ENCODE peak calls at places on chromosomes 5 and 9, in five cellular contexts. One of them, this sample, is unnamed.

GRCh38 chr9:70043285-70043684 is 363 bp upstream of the MAMDC2 start:
- DNase-seq in pancreas: no peak
- DNase-seq in coronary artery: no peak
- DNase-seq in HepG2: no peak
- DNase-seq in sigmoid colon: no peak
- DNase-seq in this sample: peak; percentile 18

GRCh38 chr5:155001523-155001922 is 12.0 kb upstream of the KIF4B start:
- DNase-seq in sigmoid colon: no peak
- DNase-seq in pancreas: no peak
- DNase-seq in HepG2: no peak
- DNase-seq in coronary artery: no peak
- DNase-seq in this sample: no peak

GRCh38 chr9:124120272-124120671 is 108.7 kb downstream of the LHX2 start:
- DNase-seq in pancreas: no peak
- DNase-seq in sigmoid colon: no peak
- DNase-seq in HepG2: no peak
- DNase-seq in coronary artery: no peak
- DNase-seq in this sample: no peak

GRCh38 chr5:157046041-157046440 is 12.9 kb downstream of the HAVCR1 start:
- DNase-seq in HepG2: peak; percentile 59
- DNase-seq in sigmoid colon: no peak
- DNase-seq in coronary artery: no peak
- DNase-seq in pancreas: peak; percentile 12
- DNase-seq in this sample: peak; percentile 32

GRCh38 chr5:43485406-43485805 is 1.7 kb upstream of the TMEM267 start:
- DNase-seq in coronary artery: no peak
- DNase-seq in pancreas: no peak
- DNase-seq in sigmoid colon: no peak
- DNase-seq in HepG2: peak; percentile 2
- DNase-seq in this sample: no peak

GRCh38 chr5:80755634-80756033 is 100.9 kb upstream of the DHFR start:
- DNase-seq in sigmoid colon: no peak
- DNase-seq in coronary artery: no peak
- DNase-seq in HepG2: no peak
- DNase-seq in pancreas: no peak
- DNase-seq in this sample: peak; percentile 20

GRCh38 chr5:149177911-149178565 is 36.7 kb downstream of the ABLIM3 start:
- DNase-seq in HepG2: no peak
- DNase-seq in pancreas: no peak
- DNase-seq in sigmoid colon: no peak
- DNase-seq in coronary artery: no peak
- DNase-seq in this sample: no peak

GRCh38 chr5:154134499-154134898 is 56.0 kb upstream of the GALNT10 start:
- DNase-seq in coronary artery: no peak
- DNase-seq in sigmoid colon: no peak
- DNase-seq in pancreas: no peak
- DNase-seq in HepG2: no peak
- DNase-seq in this sample: no peak

GRCh38 chr9:108057421-108058136 is 568.0 kb upstream of the KLF4 start:
- DNase-seq in pancreas: no peak
- DNase-seq in coronary artery: no peak
- DNase-seq in sigmoid colon: peak; percentile 81
- DNase-seq in HepG2: no peak
- DNase-seq in this sample: peak; percentile 13

GRCh38 chr9:26744362-26744965 is 148.1 kb downstream of the CAAP1 start:
- DNase-seq in HepG2: peak; percentile 14
- DNase-seq in sigmoid colon: no peak
- DNase-seq in coronary artery: no peak
- DNase-seq in pancreas: no peak
- DNase-seq in this sample: no peak

GRCh38 chr9:75083188-75083976 is 4.6 kb downstream of the NMRK1 start:
- DNase-seq in sigmoid colon: no peak
- DNase-seq in pancreas: peak; percentile 44
- DNase-seq in HepG2: peak; percentile 74
- DNase-seq in coronary artery: no peak
- DNase-seq in this sample: no peak

GRCh38 chr5:14580037-14581034 is 1.3 kb upstream of the OTULINL start:
- DNase-seq in HepG2: no peak
- DNase-seq in sigmoid colon: no peak
- DNase-seq in coronary artery: no peak
- DNase-seq in pancreas: no peak
- DNase-seq in this sample: peak; percentile 34
- H3K4me3 ChIP-seq in HepG2: no peak overlapping the region
- H3K4me3 ChIP-seq in sigmoid colon: no peak overlapping the region
- H3K4me3 ChIP-seq in coronary artery: peak overlapping the region; percentile 94
- H3K4me3 ChIP-seq in pancreas: no peak overlapping the region
- H3K4me3 ChIP-seq in this sample: peak overlapping the region; percentile 73

DNA sequence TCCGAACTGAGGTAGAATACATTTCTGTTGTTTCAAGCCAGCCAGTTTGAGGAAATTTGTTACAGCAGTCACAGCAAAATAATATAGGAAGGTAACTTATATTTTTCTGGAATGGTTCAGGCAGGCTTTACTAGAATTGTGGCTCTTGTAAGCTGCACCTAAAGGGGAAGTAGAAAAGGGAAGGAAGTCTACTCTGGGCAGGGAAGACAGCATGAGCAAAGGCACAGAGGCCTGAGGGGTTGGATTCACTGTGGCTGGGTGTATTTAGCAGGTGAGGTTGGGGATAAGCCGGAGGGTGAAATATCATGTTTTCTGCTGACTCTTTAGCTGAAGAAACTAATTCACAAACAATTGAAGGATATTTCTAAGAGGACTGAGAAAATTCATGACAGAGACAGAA is 183.5 kb downstream of the GAS1 start:
- DNase-seq in sigmoid colon: no peak
- DNase-seq in HepG2: no peak
- DNase-seq in coronary artery: no peak
- DNase-seq in pancreas: no peak
- DNase-seq in this sample: no peak
- H3K27ac ChIP-seq in sigmoid colon: no peak overlapping the region
- H3K27ac ChIP-seq in HepG2: no peak overlapping the region
- H3K27ac ChIP-seq in coronary artery: no peak overlapping the region
- H3K27ac ChIP-seq in pancreas: no peak overlapping the region
- H3K27ac ChIP-seq in this sample: no peak overlapping the region

GRCh38 chr9:137589441-137590122 is 730 bp downstream of the ZMYND19 start:
- DNase-seq in pancreas: no peak
- DNase-seq in coronary artery: no peak
- DNase-seq in sigmoid colon: no peak
- DNase-seq in HepG2: no peak
- DNase-seq in this sample: no peak

GRCh38 chr9:137588891-137589290 is 1.4 kb downstream of the ZMYND19 start:
- DNase-seq in sigmoid colon: no peak
- DNase-seq in pancreas: no peak
- DNase-seq in HepG2: no peak
- DNase-seq in coronary artery: no peak
- DNase-seq in this sample: no peak

GRCh38 chr9:137590469-137591383 is at the start of gene ZMYND19:
- DNase-seq in pancreas: peak; percentile 86
- DNase-seq in sigmoid colon: peak; percentile 94
- DNase-seq in HepG2: peak; percentile 73
- DNase-seq in coronary artery: peak; percentile 86
- DNase-seq in this sample: peak; percentile 85

GRCh38 chr9:137588311-137588710 is 2.0 kb downstream of the ZMYND19 start:
- DNase-seq in pancreas: no peak
- DNase-seq in sigmoid colon: no peak
- DNase-seq in coronary artery: no peak
- DNase-seq in HepG2: no peak
- DNase-seq in this sample: no peak

GRCh38 chr9:137590123-137590468 is 216 bp downstream of the ZMYND19 start:
- DNase-seq in sigmoid colon: no peak
- DNase-seq in pancreas: no peak
- DNase-seq in coronary artery: no peak
- DNase-seq in HepG2: no peak
- DNase-seq in this sample: no peak
- H3K4me3 ChIP-seq in sigmoid colon: peak overlapping the region; percentile 84
- H3K4me3 ChIP-seq in pancreas: peak overlapping the region; percentile 86
- H3K4me3 ChIP-seq in coronary artery: peak overlapping the region; percentile 95
- H3K4me3 ChIP-seq in HepG2: peak overlapping the region; percentile 74
- H3K4me3 ChIP-seq in this sample: peak overlapping the region; percentile 89

DNA sequence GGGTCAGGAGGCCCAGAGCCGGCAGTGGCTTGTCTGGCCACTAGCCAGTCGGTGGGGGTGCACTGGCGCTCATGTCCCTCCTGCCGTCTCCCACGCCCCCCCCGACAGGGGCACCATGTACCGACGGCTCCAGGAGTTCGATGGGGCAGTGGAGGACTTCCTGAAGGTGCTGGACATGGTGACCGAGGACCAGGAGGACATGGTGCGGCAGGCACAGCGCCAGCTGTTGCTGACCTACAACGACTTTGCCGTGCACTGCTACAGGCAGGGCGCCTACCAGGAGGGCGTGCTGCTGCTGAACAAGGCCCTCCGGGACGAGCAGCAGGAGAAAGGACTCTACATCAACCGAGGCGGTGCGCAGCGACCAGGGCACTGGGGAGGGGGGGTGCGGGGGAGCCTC is 8.1 kb downstream of the TTC16 start:
- DNase-seq in HepG2: no peak
- DNase-seq in pancreas: no peak
- DNase-seq in coronary artery: no peak
- DNase-seq in sigmoid colon: no peak
- DNase-seq in this sample: peak; percentile 58
- H3K27ac ChIP-seq in HepG2: no peak overlapping the region
- H3K27ac ChIP-seq in pancreas: no peak overlapping the region
- H3K27ac ChIP-seq in coronary artery: no peak overlapping the region
- H3K27ac ChIP-seq in sigmoid colon: no peak overlapping the region
- H3K27ac ChIP-seq in this sample: no peak overlapping the region

DNA sequence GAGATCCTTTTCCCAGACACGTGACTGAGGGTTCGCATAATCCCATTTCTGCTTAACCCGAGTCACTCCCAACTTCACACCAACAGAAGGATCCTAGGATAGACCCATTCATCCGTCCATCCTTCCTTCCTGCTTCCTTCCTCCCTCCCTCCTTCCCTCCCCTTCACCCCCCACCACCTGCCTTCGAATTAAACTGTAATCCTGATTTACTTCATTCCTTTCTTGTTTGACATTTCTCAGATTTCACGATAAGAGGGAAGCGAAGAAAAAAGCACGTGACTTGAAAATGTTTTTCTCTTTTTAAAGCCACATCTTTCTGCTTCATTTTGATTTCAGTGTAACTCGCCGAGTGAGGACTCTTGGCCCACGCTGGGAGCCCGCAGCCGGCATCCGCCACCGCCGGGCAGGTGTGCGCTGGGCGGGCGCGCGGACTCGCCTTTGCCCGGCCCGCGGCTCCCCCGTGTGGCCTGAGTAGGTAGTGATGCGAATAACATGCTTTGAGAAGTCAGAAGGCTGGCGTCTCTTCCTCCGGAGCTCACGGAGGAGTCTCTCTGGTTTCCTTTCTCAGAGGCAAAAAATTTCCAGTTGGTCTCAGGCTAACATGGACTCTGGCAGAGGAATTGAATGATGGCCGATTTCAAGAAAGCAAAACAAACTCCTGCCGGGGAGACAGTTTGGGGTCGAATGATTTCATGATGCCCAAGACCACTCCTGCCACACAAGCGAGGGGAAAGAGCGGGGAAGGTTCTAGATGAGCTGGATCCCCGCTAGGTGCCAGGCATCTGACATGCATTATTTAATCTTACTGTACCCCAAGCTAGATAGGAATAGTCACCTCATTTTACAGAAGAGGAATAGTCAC is 117.7 kb downstream of the SLC12A2 start:
- DNase-seq in pancreas: peak; percentile 74
- DNase-seq in coronary artery: no peak
- DNase-seq in HepG2: peak; percentile 23
- DNase-seq in sigmoid colon: peak; percentile 89
- DNase-seq in this sample: peak; percentile 79
- H3K4me3 ChIP-seq in pancreas: peak overlapping the region; percentile 16
- H3K4me3 ChIP-seq in coronary artery: peak overlapping the region; percentile 49
- H3K4me3 ChIP-seq in HepG2: no peak overlapping the region
- H3K4me3 ChIP-seq in sigmoid colon: peak overlapping the region; percentile 19
- H3K4me3 ChIP-seq in this sample: peak overlapping the region; percentile 10

GRCh38 chr9:93953492-93954435 is 1.4 kb downstream of the BARX1 start:
- DNase-seq in HepG2: no peak
- DNase-seq in coronary artery: no peak
- DNase-seq in pancreas: no peak
- DNase-seq in sigmoid colon: peak; percentile 55
- DNase-seq in this sample: no peak
- H3K27ac ChIP-seq in HepG2: no peak overlapping the region
- H3K27ac ChIP-seq in coronary artery: no peak overlapping the region
- H3K27ac ChIP-seq in pancreas: no peak overlapping the region
- H3K27ac ChIP-seq in sigmoid colon: no peak overlapping the region
- H3K27ac ChIP-seq in this sample: no peak overlapping the region

GRCh38 chr5:141388661-141389060 is 1.2 kb downstream of the PCDHGB4 start:
- DNase-seq in sigmoid colon: no peak
- DNase-seq in coronary artery: no peak
- DNase-seq in pancreas: no peak
- DNase-seq in HepG2: no peak
- DNase-seq in this sample: no peak

GRCh38 chr5:141384471-141385267 is 2.1 kb downstream of the PCDHGA7 start:
- DNase-seq in coronary artery: no peak
- DNase-seq in sigmoid colon: no peak
- DNase-seq in pancreas: no peak
- DNase-seq in HepG2: no peak
- DNase-seq in this sample: no peak

GRCh38 chr5:141382469-141383294 is at the start of gene PCDHGA7:
- DNase-seq in sigmoid colon: peak; percentile 30
- DNase-seq in HepG2: no peak
- DNase-seq in coronary artery: no peak
- DNase-seq in pancreas: no peak
- DNase-seq in this sample: no peak

DNA sequence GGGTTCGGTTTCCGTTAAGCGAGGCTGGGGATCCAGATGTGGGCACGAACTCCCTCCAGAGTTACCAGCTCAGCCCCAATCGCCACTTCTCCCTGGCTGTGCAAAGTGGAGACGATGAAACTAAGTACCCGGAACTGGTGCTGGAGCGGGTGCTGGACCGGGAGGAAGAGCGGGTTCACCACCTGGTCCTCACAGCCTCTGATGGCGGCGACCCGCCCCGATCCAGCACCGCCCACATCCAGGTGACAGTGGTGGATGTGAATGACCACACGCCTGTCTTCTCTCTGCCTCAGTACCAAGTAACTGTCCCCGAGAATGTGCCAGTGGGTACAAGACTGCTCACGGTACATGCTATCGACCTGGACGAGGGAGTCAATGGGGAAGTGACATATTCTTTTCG is 803 bp downstream of the PCDHGA7 start:
- DNase-seq in pancreas: no peak
- DNase-seq in sigmoid colon: no peak
- DNase-seq in HepG2: no peak
- DNase-seq in coronary artery: no peak
- DNase-seq in this sample: no peak
- H3K4me3 ChIP-seq in pancreas: peak overlapping the region; percentile 17
- H3K4me3 ChIP-seq in sigmoid colon: no peak overlapping the region
- H3K4me3 ChIP-seq in HepG2: no peak overlapping the region
- H3K4me3 ChIP-seq in coronary artery: peak overlapping the region; percentile 50
- H3K4me3 ChIP-seq in this sample: no peak overlapping the region

This sample was measured in SJCRH30.